ENCODE peak calls at places on chromosome 12, in four cellular contexts. J, A, G and P are unnamed samples.

GRCh38 chr12:87813476-87814234 is 215.5 kb downstream of the C12orf50 start:
- DNase-seq in J (peak; percentile 76), A (no peak), G (no peak), P (no peak)

GRCh38 chr12:104694711-104695110 is 238.0 kb downstream of the CHST11 start:
- DNase-seq in J (no peak), A (no peak), G (no peak), P (no peak)

GRCh38 chr12:128365032-128365431 is 98.1 kb downstream of the TMEM132C start:
- DNase-seq in J (no peak), A (no peak), G (no peak), P (no peak)

GRCh38 chr12:53508534-53509199 is 1.4 kb upstream of the NPFF start:
- DNase-seq in J (peak; percentile 77), A (peak; percentile 94), G (peak; percentile 72), P (peak; percentile 78)

GRCh38 chr12:121299662-121300061 is 3.2 kb upstream of the CAMKK2 start:
- DNase-seq in J (no peak), A (no peak), G (no peak), P (no peak)

GRCh38 chr12:62724947-62725447 is 210.0 kb downstream of the PPM1H start:
- DNase-seq in J (peak; percentile 97), A (peak; percentile 32), G (peak; percentile 6), P (peak; percentile 34)

GRCh38 chr12:25653487-25654175 is 100.5 kb upstream of the LMNTD1 start:
- DNase-seq in J (no peak), A (no peak), G (no peak), P (no peak)

GRCh38 chr12:4556730-4557519 is 5.1 kb upstream of the DYRK4 start:
- DNase-seq in J (no peak), A (no peak), G (no peak), P (no peak)

GRCh38 chr12:8120072-8120713 is 3.2 kb upstream of the CLEC4A start:
- DNase-seq in J (no peak), A (no peak), G (no peak), P (no peak)

GRCh38 chr12:117441751-117442150 is 80.3 kb upstream of the NOS1 start:
- DNase-seq in J (peak; percentile 39), A (no peak), G (no peak), P (no peak)

GRCh38 chr12:122336015-122336946 is 70.0 kb upstream of the VPS33A start:
- DNase-seq in J (peak; percentile 51), A (peak; percentile 54), G (peak; percentile 23), P (peak; percentile 62)

GRCh38 chr12:42332301-42332894 is 6.4 kb downstream of the PPHLN1 start:
- DNase-seq in J (peak; percentile 66), A (no peak), G (peak; percentile 34), P (peak; percentile 65)

GRCh38 chr12:96516472-96517417 is 27.4 kb downstream of the CFAP54 start:
- DNase-seq in J (peak; percentile 84), A (peak; percentile 79), G (peak; percentile 43), P (peak; percentile 51)

GRCh38 chr12:98417303-98417702 is 98.1 kb upstream of the TMPO start:
- DNase-seq in J (no peak), A (no peak), G (no peak), P (no peak)

GRCh38 chr12:124914392-124915248 is at the start of gene UBC:
- DNase-seq in J (peak; percentile 97), A (peak; percentile 82), G (peak; percentile 76), P (peak; percentile 84)

GRCh38 chr12:114529956-114530355 is 124.0 kb upstream of the TBX5 start:
- DNase-seq in J (no peak), A (no peak), G (no peak), P (no peak)

GRCh38 chr12:80709811-80710726 is 2.6 kb downstream of the MYF6 start:
- DNase-seq in J (peak; percentile 27), A (peak; percentile 62), G (peak; percentile 9), P (no peak)

GRCh38 chr12:30835216-30835615 is 80.5 kb upstream of the CAPRIN2 start:
- DNase-seq in J (no peak), A (no peak), G (no peak), P (no peak)
- TF ChIP-seq NR3C1 in J (no peak), A (no peak), G (no peak), P (no peak)

DNA sequence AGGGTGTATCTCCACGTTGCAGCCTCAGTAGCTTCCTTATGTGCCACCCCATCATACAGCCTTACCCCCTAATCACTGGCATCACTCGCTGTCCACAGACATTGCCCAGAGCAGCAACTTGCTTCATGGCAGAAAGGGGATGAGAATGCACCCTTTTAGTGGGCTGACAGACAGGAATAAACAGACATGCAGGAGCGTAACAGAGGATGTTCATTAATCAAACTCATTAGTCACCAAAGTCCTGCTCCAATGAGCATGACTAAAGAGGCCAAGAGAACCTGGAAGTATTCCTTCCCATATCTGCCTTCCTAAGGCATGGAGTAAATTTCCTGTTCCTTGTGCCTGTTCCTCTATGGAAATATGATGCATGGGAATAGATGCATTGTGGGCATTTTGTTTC is 197.0 kb downstream of the PHLDA1 start:
- DNase-seq in J (no peak), A (no peak), G (no peak), P (no peak)
- TF ChIP-seq NR3C1 in J (no peak), A (no peak), G (no peak), P (no peak)

GRCh38 chr12:110330544-110330943 is 49.5 kb downstream of the ATP2A2 start:
- DNase-seq in J (no peak), A (no peak), G (no peak), P (no peak)
- TF ChIP-seq NR3C1 in J (no peak), A (no peak), G (no peak), P (no peak)

GRCh38 chr12:14774944-14775651 is 28.2 kb downstream of the WBP11 start:
- DNase-seq in J (peak; percentile 36), A (no peak), G (no peak), P (no peak)
- TF ChIP-seq NR3C1 in J (no peak), A (no peak), G (no peak), P (no peak)

GRCh38 chr12:107774349-107775029 is at the start of gene ASCL4:
- DNase-seq in J (no peak), A (no peak), G (no peak), P (no peak)
- TF ChIP-seq NR3C1 in J (no peak), A (no peak), G (no peak), P (no peak)

GRCh38 chr12:54569072-54569471 is 19.4 kb downstream of the PPP1R1A start:
- DNase-seq in J (no peak), A (no peak), G (no peak), P (no peak)

GRCh38 chr12:54572881-54573280 is 15.6 kb downstream of the PPP1R1A start:
- DNase-seq in J (peak; percentile 34), A (peak; percentile 36), G (no peak), P (no peak)

GRCh38 chr12:54571857-54572195 is 16.6 kb downstream of the PPP1R1A start:
- DNase-seq in J (no peak), A (no peak), G (no peak), P (no peak)

GRCh38 chr12:54569995-54570531 is 18.4 kb downstream of the PPP1R1A start:
- DNase-seq in J (no peak), A (no peak), G (no peak), P (no peak)

GRCh38 chr12:54571166-54571856 is 17.1 kb downstream of the PPP1R1A start:
- DNase-seq in J (no peak), A (peak; percentile 54), G (no peak), P (no peak)
- TF ChIP-seq NR3C1 in J (no peak), A (no peak), G (no peak), P (no peak)

DNA sequence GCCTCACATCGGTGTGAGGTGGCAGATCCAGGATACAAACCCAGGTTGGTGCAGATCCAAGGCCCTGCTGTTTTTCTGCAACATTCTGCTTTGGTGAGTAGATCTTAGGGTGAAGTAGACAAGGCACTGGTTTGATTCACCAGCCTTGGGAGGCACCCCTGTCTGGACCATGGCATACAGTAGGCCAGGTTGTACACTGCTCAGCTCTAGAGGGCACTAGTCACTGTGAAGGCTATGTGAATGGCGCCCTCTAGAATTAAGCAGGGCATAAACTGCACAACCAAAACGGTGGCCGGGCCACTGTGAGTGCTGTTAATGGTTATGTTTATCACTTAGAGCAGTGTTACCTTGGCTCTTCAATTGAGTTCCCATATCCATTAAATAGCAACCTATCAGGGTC is 280.6 kb upstream of the PWP1 start:
- DNase-seq in J (peak; percentile 82), A (peak; percentile 22), G (peak; percentile 66), P (peak; percentile 27)
- TF ChIP-seq NR3C1 in J (no peak), A (no peak), G (no peak), P (no peak)